ENCODE peak calls at places on chromosomes 1 and 21, in four cellular contexts. One of them, this sample, is unnamed.
A peak's percentile ranks its signal among the peaks of the same experiment; 100 is the strongest.

GRCh38 chr1:112172294-112172882 is 182.9 kb upstream of the KCND3 start:
- DNase-seq in AG09309: peak; percentile 4
- DNase-seq in cardiac muscle cell: peak; percentile 82
- DNase-seq in activated CD4-positive, alpha-beta T cell treated with anti-CD3 and anti-CD28 coated beads for 36 hours: peak; percentile 16
- DNase-seq in this sample: no peak

GRCh38 chr1:58572691-58573090 is 4.4 kb downstream of the TACSTD2 start:
- DNase-seq in activated CD4-positive, alpha-beta T cell treated with anti-CD3 and anti-CD28 coated beads for 36 hours: no peak
- DNase-seq in AG09309: no peak
- DNase-seq in cardiac muscle cell: no peak
- DNase-seq in this sample: no peak

GRCh38 chr21:41840880-41841279 is 38.3 kb downstream of the PRDM15 start:
- DNase-seq in AG09309: no peak
- DNase-seq in activated CD4-positive, alpha-beta T cell treated with anti-CD3 and anti-CD28 coated beads for 36 hours: no peak
- DNase-seq in cardiac muscle cell: no peak
- DNase-seq in this sample: no peak

GRCh38 chr21:15797577-15798363 is 68.0 kb downstream of the USP25 start:
- DNase-seq in cardiac muscle cell: peak; percentile 10
- DNase-seq in activated CD4-positive, alpha-beta T cell treated with anti-CD3 and anti-CD28 coated beads for 36 hours: no peak
- DNase-seq in AG09309: no peak
- DNase-seq in this sample: no peak

GRCh38 chr1:160401487-160401805 is 1.1 kb downstream of the VANGL2 start:
- DNase-seq in AG09309: no peak
- DNase-seq in cardiac muscle cell: no peak
- DNase-seq in activated CD4-positive, alpha-beta T cell treated with anti-CD3 and anti-CD28 coated beads for 36 hours: no peak
- DNase-seq in this sample: no peak

GRCh38 chr1:197150336-197151005 is 4.0 kb upstream of the ASPM start:
- DNase-seq in activated CD4-positive, alpha-beta T cell treated with anti-CD3 and anti-CD28 coated beads for 36 hours: no peak
- DNase-seq in cardiac muscle cell: no peak
- DNase-seq in AG09309: no peak
- DNase-seq in this sample: no peak

GRCh38 chr1:32696041-32696440 is 6.5 kb downstream of the SYNC start:
- DNase-seq in activated CD4-positive, alpha-beta T cell treated with anti-CD3 and anti-CD28 coated beads for 36 hours: no peak
- DNase-seq in cardiac muscle cell: no peak
- DNase-seq in AG09309: no peak
- DNase-seq in this sample: no peak

GRCh38 chr1:190474010-190474409 is 3.7 kb downstream of the BRINP3 start:
- DNase-seq in AG09309: no peak
- DNase-seq in activated CD4-positive, alpha-beta T cell treated with anti-CD3 and anti-CD28 coated beads for 36 hours: no peak
- DNase-seq in cardiac muscle cell: no peak
- DNase-seq in this sample: no peak

GRCh38 chr1:171985639-171986038 is 144.3 kb downstream of the DNM3 start:
- DNase-seq in AG09309: no peak
- DNase-seq in activated CD4-positive, alpha-beta T cell treated with anti-CD3 and anti-CD28 coated beads for 36 hours: peak; percentile 18
- DNase-seq in cardiac muscle cell: no peak
- DNase-seq in this sample: no peak

GRCh38 chr1:200381256-200381980 is 28.4 kb downstream of the ZNF281 start:
- DNase-seq in activated CD4-positive, alpha-beta T cell treated with anti-CD3 and anti-CD28 coated beads for 36 hours: no peak
- DNase-seq in AG09309: no peak
- DNase-seq in cardiac muscle cell: no peak
- DNase-seq in this sample: no peak

GRCh38 chr1:108609483-108610066 is 49.7 kb downstream of the EEIG2 start:
- DNase-seq in activated CD4-positive, alpha-beta T cell treated with anti-CD3 and anti-CD28 coated beads for 36 hours: no peak
- DNase-seq in AG09309: no peak
- DNase-seq in cardiac muscle cell: peak; percentile 13
- DNase-seq in this sample: no peak

GRCh38 chr1:156401681-156402081 is 32.7 kb downstream of the RHBG start:
- DNase-seq in cardiac muscle cell: no peak
- DNase-seq in activated CD4-positive, alpha-beta T cell treated with anti-CD3 and anti-CD28 coated beads for 36 hours: no peak
- DNase-seq in AG09309: no peak
- DNase-seq in this sample: no peak

GRCh38 chr1:151238467-151238739 is 16.1 kb upstream of the PSMD4 start:
- DNase-seq in cardiac muscle cell: peak; percentile 66
- DNase-seq in AG09309: peak; percentile 60
- DNase-seq in activated CD4-positive, alpha-beta T cell treated with anti-CD3 and anti-CD28 coated beads for 36 hours: no peak
- DNase-seq in this sample: no peak

GRCh38 chr1:83512371-83513004 is 486.4 kb downstream of the TTLL7 start:
- DNase-seq in AG09309: no peak
- DNase-seq in activated CD4-positive, alpha-beta T cell treated with anti-CD3 and anti-CD28 coated beads for 36 hours: no peak
- DNase-seq in cardiac muscle cell: no peak
- DNase-seq in this sample: no peak

GRCh38 chr1:60073605-60074278 is at the start of gene C1orf87:
- DNase-seq in AG09309: no peak
- DNase-seq in activated CD4-positive, alpha-beta T cell treated with anti-CD3 and anti-CD28 coated beads for 36 hours: no peak
- DNase-seq in cardiac muscle cell: no peak
- DNase-seq in this sample: no peak

GRCh38 chr1:100443739-100444571 is 91.6 kb downstream of the CDC14A start:
- DNase-seq in AG09309: no peak
- DNase-seq in activated CD4-positive, alpha-beta T cell treated with anti-CD3 and anti-CD28 coated beads for 36 hours: peak; percentile 49
- DNase-seq in cardiac muscle cell: peak; percentile 53
- DNase-seq in this sample: no peak

GRCh38 chr1:147236448-147236847 is 6.0 kb upstream of the CHD1L start:
- DNase-seq in AG09309: no peak
- DNase-seq in cardiac muscle cell: no peak
- DNase-seq in activated CD4-positive, alpha-beta T cell treated with anti-CD3 and anti-CD28 coated beads for 36 hours: no peak
- DNase-seq in this sample: no peak

GRCh38 chr1:153081736-153082135 is 10.3 kb upstream of the SPRR2B start:
- DNase-seq in AG09309: no peak
- DNase-seq in activated CD4-positive, alpha-beta T cell treated with anti-CD3 and anti-CD28 coated beads for 36 hours: no peak
- DNase-seq in cardiac muscle cell: no peak
- DNase-seq in this sample: no peak

GRCh38 chr1:89978763-89979162 is 16.1 kb upstream of the ZNF326 start:
- DNase-seq in cardiac muscle cell: no peak
- DNase-seq in activated CD4-positive, alpha-beta T cell treated with anti-CD3 and anti-CD28 coated beads for 36 hours: no peak
- DNase-seq in AG09309: no peak
- DNase-seq in this sample: no peak

GRCh38 chr1:233277637-233278413 is 17.7 kb downstream of the PCNX2 start:
- DNase-seq in activated CD4-positive, alpha-beta T cell treated with anti-CD3 and anti-CD28 coated beads for 36 hours: no peak
- DNase-seq in cardiac muscle cell: no peak
- DNase-seq in AG09309: no peak
- DNase-seq in this sample: no peak

GRCh38 chr1:211323156-211324063 is 3.2 kb upstream of the TRAF5 start:
- DNase-seq in activated CD4-positive, alpha-beta T cell treated with anti-CD3 and anti-CD28 coated beads for 36 hours: peak; percentile 81
- DNase-seq in AG09309: no peak
- DNase-seq in cardiac muscle cell: peak; percentile 73
- DNase-seq in this sample: no peak

GRCh38 chr1:30933874-30934252 is 25.3 kb upstream of the SDC3 start:
- DNase-seq in AG09309: no peak
- DNase-seq in cardiac muscle cell: no peak
- DNase-seq in activated CD4-positive, alpha-beta T cell treated with anti-CD3 and anti-CD28 coated beads for 36 hours: no peak
- DNase-seq in this sample: no peak

GRCh38 chr1:33342041-33342723 is 21.3 kb upstream of the A3GALT2 start:
- DNase-seq in cardiac muscle cell: peak; percentile 98
- DNase-seq in AG09309: peak; percentile 71
- DNase-seq in activated CD4-positive, alpha-beta T cell treated with anti-CD3 and anti-CD28 coated beads for 36 hours: no peak
- DNase-seq in this sample: no peak

GRCh38 chr1:165841582-165842362 is 14.4 kb downstream of the UCK2 start:
- DNase-seq in activated CD4-positive, alpha-beta T cell treated with anti-CD3 and anti-CD28 coated beads for 36 hours: peak; percentile 19
- DNase-seq in AG09309: no peak
- DNase-seq in cardiac muscle cell: peak; percentile 31
- DNase-seq in this sample: no peak

GRCh38 chr1:32990887-32991286 is 26.3 kb upstream of the RNF19B start:
- DNase-seq in cardiac muscle cell: no peak
- DNase-seq in AG09309: no peak
- DNase-seq in activated CD4-positive, alpha-beta T cell treated with anti-CD3 and anti-CD28 coated beads for 36 hours: no peak
- DNase-seq in this sample: no peak

GRCh38 chr1:194331758-194332157 is 1145.3 kb upstream of the B3GALT2 start:
- DNase-seq in activated CD4-positive, alpha-beta T cell treated with anti-CD3 and anti-CD28 coated beads for 36 hours: no peak
- DNase-seq in cardiac muscle cell: no peak
- DNase-seq in AG09309: no peak
- DNase-seq in this sample: no peak

GRCh38 chr1:184890539-184890973 is 83.8 kb downstream of the NIBAN1 start:
- DNase-seq in activated CD4-positive, alpha-beta T cell treated with anti-CD3 and anti-CD28 coated beads for 36 hours: peak; percentile 59
- DNase-seq in AG09309: no peak
- DNase-seq in cardiac muscle cell: peak; percentile 72
- DNase-seq in this sample: no peak

GRCh38 chr1:21234779-21235178 is 55.5 kb downstream of the ECE1 start:
- DNase-seq in AG09309: peak; percentile 61
- DNase-seq in activated CD4-positive, alpha-beta T cell treated with anti-CD3 and anti-CD28 coated beads for 36 hours: no peak
- DNase-seq in cardiac muscle cell: no peak
- DNase-seq in this sample: no peak

GRCh38 chr1:17122449-17123194 is 3.4 kb upstream of the PADI2 start:
- DNase-seq in AG09309: no peak
- DNase-seq in activated CD4-positive, alpha-beta T cell treated with anti-CD3 and anti-CD28 coated beads for 36 hours: no peak
- DNase-seq in cardiac muscle cell: peak; percentile 27
- DNase-seq in this sample: no peak

GRCh38 chr1:222009105-222009730 is 267.3 kb upstream of the DUSP10 start:
- DNase-seq in cardiac muscle cell: peak; percentile 23
- DNase-seq in activated CD4-positive, alpha-beta T cell treated with anti-CD3 and anti-CD28 coated beads for 36 hours: peak; percentile 47
- DNase-seq in AG09309: no peak
- DNase-seq in this sample: no peak

GRCh38 chr1:197559244-197559643 is 216.0 kb downstream of the DENND1B start:
- DNase-seq in cardiac muscle cell: no peak
- DNase-seq in AG09309: no peak
- DNase-seq in activated CD4-positive, alpha-beta T cell treated with anti-CD3 and anti-CD28 coated beads for 36 hours: no peak
- DNase-seq in this sample: no peak

GRCh38 chr1:247084771-247085170 is 6.2 kb upstream of the ZNF670 start:
- DNase-seq in activated CD4-positive, alpha-beta T cell treated with anti-CD3 and anti-CD28 coated beads for 36 hours: no peak
- DNase-seq in AG09309: no peak
- DNase-seq in cardiac muscle cell: no peak
- DNase-seq in this sample: no peak

GRCh38 chr21:45306453-45306831 is 18.7 kb upstream of the POFUT2 start:
- DNase-seq in cardiac muscle cell: no peak
- DNase-seq in AG09309: no peak
- DNase-seq in activated CD4-positive, alpha-beta T cell treated with anti-CD3 and anti-CD28 coated beads for 36 hours: no peak
- DNase-seq in this sample: no peak

GRCh38 chr1:184595609-184596008 is 159.0 kb downstream of the EDEM3 start:
- DNase-seq in activated CD4-positive, alpha-beta T cell treated with anti-CD3 and anti-CD28 coated beads for 36 hours: no peak
- DNase-seq in AG09309: peak; percentile 35
- DNase-seq in cardiac muscle cell: peak; percentile 56
- DNase-seq in this sample: no peak

GRCh38 chr1:220498188-220498587 is 29.7 kb upstream of the MARK1 start:
- DNase-seq in AG09309: no peak
- DNase-seq in cardiac muscle cell: peak; percentile 1
- DNase-seq in activated CD4-positive, alpha-beta T cell treated with anti-CD3 and anti-CD28 coated beads for 36 hours: no peak
- DNase-seq in this sample: no peak

GRCh38 chr1:64019818-64020217 is 183.6 kb upstream of the UBE2U start:
- DNase-seq in AG09309: no peak
- DNase-seq in activated CD4-positive, alpha-beta T cell treated with anti-CD3 and anti-CD28 coated beads for 36 hours: peak; percentile 7
- DNase-seq in cardiac muscle cell: peak; percentile 63
- DNase-seq in this sample: no peak

GRCh38 chr1:160681067-160681890 is 30.3 kb downstream of the CD48 start:
- DNase-seq in activated CD4-positive, alpha-beta T cell treated with anti-CD3 and anti-CD28 coated beads for 36 hours: peak; percentile 96
- DNase-seq in cardiac muscle cell: peak; percentile 87
- DNase-seq in AG09309: no peak
- DNase-seq in this sample: no peak

This sample was measured in activated gamma-delta T cell.